ENCODE peak calls at places on chromosomes 5 and 9, in four cellular contexts. One of them, this sample, is unnamed.

GRCh38 chr9:99822096-99822595 is 461 bp downstream of the NR4A3 start:
- DNase-seq in testis: no peak
- DNase-seq in kidney: no peak
- DNase-seq in CD8-positive, alpha-beta T cell: no peak
- DNase-seq in this sample: no peak

GRCh38 chr5:66713998-66714397 is 117.8 kb downstream of the MAST4 start:
- DNase-seq in testis: no peak
- DNase-seq in kidney: no peak
- DNase-seq in CD8-positive, alpha-beta T cell: no peak
- DNase-seq in this sample: no peak

GRCh38 chr5:171562822-171563221 is 143.4 kb downstream of the FGF18 start:
- DNase-seq in testis: no peak
- DNase-seq in kidney: no peak
- DNase-seq in CD8-positive, alpha-beta T cell: no peak
- DNase-seq in this sample: no peak

GRCh38 chr9:3014164-3014563 is 170.3 kb upstream of the PUM3 start:
- DNase-seq in testis: no peak
- DNase-seq in kidney: no peak
- DNase-seq in CD8-positive, alpha-beta T cell: no peak
- DNase-seq in this sample: no peak

GRCh38 chr5:158746979-158747378 is 352.7 kb downstream of the EBF1 start:
- DNase-seq in testis: no peak
- DNase-seq in kidney: no peak
- DNase-seq in CD8-positive, alpha-beta T cell: no peak
- DNase-seq in this sample: no peak

GRCh38 chr5:150141544-150142188 is 14.0 kb downstream of the PDGFRB start:
- DNase-seq in testis: no peak
- DNase-seq in kidney: peak
- DNase-seq in CD8-positive, alpha-beta T cell: no peak
- DNase-seq in this sample: no peak

GRCh38 chr5:88287302-88287701 is 18.7 kb upstream of the TMEM161B start:
- DNase-seq in testis: no peak
- DNase-seq in kidney: no peak
- DNase-seq in CD8-positive, alpha-beta T cell: no peak
- DNase-seq in this sample: no peak

GRCh38 chr5:176965633-176966032 is 40.9 kb downstream of the UIMC1 start:
- DNase-seq in testis: no peak
- DNase-seq in kidney: no peak
- DNase-seq in CD8-positive, alpha-beta T cell: no peak
- DNase-seq in this sample: no peak

GRCh38 chr9:1429328-1429727 is 379.2 kb downstream of the DMRT2 start:
- DNase-seq in testis: peak
- DNase-seq in kidney: no peak
- DNase-seq in CD8-positive, alpha-beta T cell: no peak
- DNase-seq in this sample: no peak

GRCh38 chr9:75359638-75360037 is 271.3 kb downstream of the OSTF1 start:
- DNase-seq in testis: no peak
- DNase-seq in kidney: no peak
- DNase-seq in CD8-positive, alpha-beta T cell: no peak
- DNase-seq in this sample: no peak

GRCh38 chr9:21326526-21327139 is 8.6 kb downstream of the KLHL9 start:
- DNase-seq in testis: no peak
- DNase-seq in kidney: no peak
- DNase-seq in CD8-positive, alpha-beta T cell: no peak
- DNase-seq in this sample: no peak

GRCh38 chr5:136006767-136007251 is 22.0 kb upstream of the TGFBI start:
- DNase-seq in testis: no peak
- DNase-seq in kidney: no peak
- DNase-seq in CD8-positive, alpha-beta T cell: no peak
- DNase-seq in this sample: no peak

GRCh38 chr5:173256800-173257199 is 21.8 kb upstream of the NKX2-5 start:
- DNase-seq in testis: no peak
- DNase-seq in kidney: no peak
- DNase-seq in CD8-positive, alpha-beta T cell: no peak
- DNase-seq in this sample: no peak

GRCh38 chr5:153654444-153654843 is 164.0 kb downstream of the GRIA1 start:
- DNase-seq in testis: no peak
- DNase-seq in kidney: no peak
- DNase-seq in CD8-positive, alpha-beta T cell: no peak
- DNase-seq in this sample: no peak

GRCh38 chr5:176438959-176439757 is 9.0 kb upstream of the FAF2 start:
- DNase-seq in testis: no peak
- DNase-seq in kidney: no peak
- DNase-seq in CD8-positive, alpha-beta T cell: peak
- DNase-seq in this sample: no peak

GRCh38 chr5:172533399-172534228 is 79.3 kb upstream of the SH3PXD2B start:
- DNase-seq in testis: no peak
- DNase-seq in kidney: no peak
- DNase-seq in CD8-positive, alpha-beta T cell: peak
- DNase-seq in this sample: no peak

GRCh38 chr9:133059623-133060022 is 2.2 kb upstream of the CEL start:
- DNase-seq in testis: no peak
- DNase-seq in kidney: peak
- DNase-seq in CD8-positive, alpha-beta T cell: no peak
- DNase-seq in this sample: no peak

GRCh38 chr5:110909950-110910349 is 161.6 kb upstream of the TSLP start:
- DNase-seq in testis: no peak
- DNase-seq in kidney: no peak
- DNase-seq in CD8-positive, alpha-beta T cell: no peak
- DNase-seq in this sample: no peak

GRCh38 chr5:116495786-116496185 is 78.8 kb downstream of the SEMA6A start:
- DNase-seq in testis: no peak
- DNase-seq in kidney: no peak
- DNase-seq in CD8-positive, alpha-beta T cell: no peak
- DNase-seq in this sample: no peak

GRCh38 chr5:62029303-62029702 is 276.7 kb upstream of the KIF2A start:
- DNase-seq in testis: no peak
- DNase-seq in kidney: no peak
- DNase-seq in CD8-positive, alpha-beta T cell: no peak
- DNase-seq in this sample: no peak

GRCh38 chr9:128809036-128809599 is 9.2 kb upstream of the ENDOG start:
- DNase-seq in testis: no peak
- DNase-seq in kidney: no peak
- DNase-seq in CD8-positive, alpha-beta T cell: no peak
- DNase-seq in this sample: no peak

GRCh38 chr5:149317281-149318048 is 27.8 kb upstream of the GRPEL2 start:
- DNase-seq in testis: peak
- DNase-seq in kidney: no peak
- DNase-seq in CD8-positive, alpha-beta T cell: peak
- DNase-seq in this sample: no peak

GRCh38 chr5:148882332-148882731 is 55.9 kb downstream of the ADRB2 start:
- DNase-seq in testis: no peak
- DNase-seq in kidney: no peak
- DNase-seq in CD8-positive, alpha-beta T cell: no peak
- DNase-seq in this sample: no peak

GRCh38 chr5:10366310-10367297 is 13.1 kb downstream of the MARCHF6 start:
- DNase-seq in testis: peak
- DNase-seq in kidney: no peak
- DNase-seq in CD8-positive, alpha-beta T cell: no peak
- DNase-seq in this sample: no peak

GRCh38 chr5:103414598-103414997 is 148.0 kb downstream of the NUDT12 start:
- DNase-seq in testis: no peak
- DNase-seq in kidney: no peak
- DNase-seq in CD8-positive, alpha-beta T cell: no peak
- DNase-seq in this sample: no peak

GRCh38 chr5:170277953-170278352 is 19.6 kb downstream of the LCP2 start:
- DNase-seq in testis: no peak
- DNase-seq in kidney: no peak
- DNase-seq in CD8-positive, alpha-beta T cell: no peak
- DNase-seq in this sample: no peak

GRCh38 chr5:66788556-66788955 is 192.4 kb downstream of the MAST4 start:
- DNase-seq in testis: peak
- DNase-seq in kidney: no peak
- DNase-seq in CD8-positive, alpha-beta T cell: no peak
- DNase-seq in this sample: no peak

GRCh38 chr5:144195443-144195842 is 24.8 kb downstream of the KCTD16 start:
- DNase-seq in testis: no peak
- DNase-seq in kidney: no peak
- DNase-seq in CD8-positive, alpha-beta T cell: no peak
- DNase-seq in this sample: no peak

GRCh38 chr5:41263335-41263734 is 50.0 kb upstream of the C6 start:
- DNase-seq in testis: no peak
- DNase-seq in kidney: no peak
- DNase-seq in CD8-positive, alpha-beta T cell: no peak
- DNase-seq in this sample: no peak

GRCh38 chr5:111072949-111073682 is 1.6 kb downstream of the TSLP start:
- DNase-seq in testis: peak
- DNase-seq in kidney: peak
- DNase-seq in CD8-positive, alpha-beta T cell: peak
- DNase-seq in this sample: no peak

GRCh38 chr5:91848453-91848852 is 465.3 kb upstream of the ARRDC3 start:
- DNase-seq in testis: no peak
- DNase-seq in kidney: no peak
- DNase-seq in CD8-positive, alpha-beta T cell: no peak
- DNase-seq in this sample: no peak

GRCh38 chr5:96096724-96097123 is 135.1 kb upstream of the ELL2 start:
- DNase-seq in testis: no peak
- DNase-seq in kidney: no peak
- DNase-seq in CD8-positive, alpha-beta T cell: no peak
- DNase-seq in this sample: no peak

GRCh38 chr5:92652735-92653134 is 928.3 kb downstream of the NR2F1-AS1 start:
- DNase-seq in testis: no peak
- DNase-seq in kidney: no peak
- DNase-seq in CD8-positive, alpha-beta T cell: no peak
- DNase-seq in this sample: no peak

GRCh38 chr5:95778713-95779426 is 43.7 kb downstream of the GLRX start:
- DNase-seq in testis: no peak
- DNase-seq in kidney: no peak
- DNase-seq in CD8-positive, alpha-beta T cell: no peak
- DNase-seq in this sample: no peak

GRCh38 chr5:94645053-94645452 is 26.6 kb downstream of the SLF1 start:
- DNase-seq in testis: no peak
- DNase-seq in kidney: no peak
- DNase-seq in CD8-positive, alpha-beta T cell: no peak
- DNase-seq in this sample: no peak

GRCh38 chr5:14322437-14323187 is 179.5 kb downstream of the TRIO start:
- DNase-seq in testis: no peak
- DNase-seq in kidney: no peak
- DNase-seq in CD8-positive, alpha-beta T cell: no peak
- DNase-seq in this sample: no peak

GRCh38 chr5:14323466-14323865 is 180.3 kb downstream of the TRIO start:
- DNase-seq in testis: no peak
- DNase-seq in kidney: no peak
- DNase-seq in CD8-positive, alpha-beta T cell: no peak
- DNase-seq in this sample: no peak

GRCh38 chr5:14325369-14325768 is 182.2 kb downstream of the TRIO start:
- DNase-seq in testis: no peak
- DNase-seq in kidney: no peak
- DNase-seq in CD8-positive, alpha-beta T cell: no peak
- DNase-seq in this sample: no peak

GRCh38 chr5:14319102-14319501 is 176.0 kb downstream of the TRIO start:
- DNase-seq in testis: no peak
- DNase-seq in kidney: no peak
- DNase-seq in CD8-positive, alpha-beta T cell: no peak
- DNase-seq in this sample: no peak

DNA sequence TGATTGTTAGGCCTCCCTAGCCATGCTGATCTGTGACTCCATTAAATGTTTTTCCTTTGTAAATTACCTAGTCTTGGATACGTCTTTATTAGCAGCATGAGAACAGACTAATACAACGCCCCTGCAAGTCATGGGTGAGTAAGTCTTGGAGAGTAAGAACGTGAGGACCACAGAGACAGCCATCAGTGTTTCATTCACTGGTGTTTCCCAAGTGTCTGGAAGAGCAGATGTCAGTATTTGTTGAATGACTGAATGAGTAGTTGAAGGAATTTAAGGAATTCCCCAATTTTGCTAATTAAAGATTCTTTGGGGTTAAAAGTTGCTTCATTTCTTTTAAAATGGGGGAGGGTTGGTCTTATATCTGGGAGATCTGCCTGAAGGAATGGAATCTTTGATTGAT is 178.8 kb downstream of the TRIO start:
- DNase-seq in testis: no peak
- DNase-seq in kidney: no peak
- DNase-seq in CD8-positive, alpha-beta T cell: no peak
- DNase-seq in this sample: no peak
- H3K27ac ChIP-seq in testis: no peak
- H3K27ac ChIP-seq in kidney: no peak
- H3K27ac ChIP-seq in CD8-positive, alpha-beta T cell: no peak
- H3K27ac ChIP-seq in this sample: no peak

DNA sequence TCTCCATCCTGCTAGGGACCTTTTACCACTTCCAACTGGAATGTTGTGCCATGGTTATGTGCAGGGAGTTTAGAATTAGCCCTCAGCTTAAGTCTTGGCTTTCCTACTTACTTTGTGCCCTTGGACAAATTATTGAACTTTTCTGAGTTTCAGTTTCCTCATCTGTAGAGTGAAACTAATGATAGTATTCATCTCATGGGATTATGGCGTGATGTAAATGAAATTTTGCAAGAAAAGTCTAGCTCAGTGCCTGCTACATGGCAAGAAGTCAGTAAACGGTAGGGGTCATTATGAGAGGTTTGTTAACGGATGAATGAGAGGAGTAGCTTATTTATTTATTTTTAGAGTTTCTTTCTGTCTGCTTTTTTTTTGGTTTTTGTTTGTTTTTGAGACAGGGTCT is 1.8 kb downstream of the MVB12B start:
- DNase-seq in testis: no peak
- DNase-seq in kidney: no peak
- DNase-seq in CD8-positive, alpha-beta T cell: no peak
- DNase-seq in this sample: no peak
- H3K27ac ChIP-seq in testis: peak
- H3K27ac ChIP-seq in kidney: no peak
- H3K27ac ChIP-seq in CD8-positive, alpha-beta T cell: no peak
- H3K27ac ChIP-seq in this sample: peak

DNA sequence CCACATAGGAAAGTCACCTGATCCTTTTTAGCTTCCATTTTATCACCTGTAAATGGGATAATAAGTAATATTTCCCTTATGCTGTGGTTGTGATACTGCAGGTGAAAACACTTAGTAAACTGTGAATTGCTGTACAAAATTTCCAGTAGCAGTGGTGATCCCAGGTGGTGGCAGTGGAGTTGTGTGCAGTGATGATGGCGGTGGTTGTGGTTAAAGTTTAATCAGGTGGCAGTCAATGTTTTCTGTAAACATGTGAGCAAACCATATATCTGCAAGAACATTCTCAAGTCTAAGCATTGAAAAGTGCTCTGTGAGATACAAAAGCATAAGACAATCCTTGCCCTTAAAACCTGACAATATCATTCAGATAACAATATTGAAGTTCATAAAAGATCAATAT is 480.2 kb downstream of the RASEF start:
- DNase-seq in testis: no peak
- DNase-seq in kidney: no peak
- DNase-seq in CD8-positive, alpha-beta T cell: no peak
- DNase-seq in this sample: no peak
- H3K27ac ChIP-seq in testis: no peak
- H3K27ac ChIP-seq in kidney: no peak
- H3K27ac ChIP-seq in CD8-positive, alpha-beta T cell: no peak
- H3K27ac ChIP-seq in this sample: no peak

DNA sequence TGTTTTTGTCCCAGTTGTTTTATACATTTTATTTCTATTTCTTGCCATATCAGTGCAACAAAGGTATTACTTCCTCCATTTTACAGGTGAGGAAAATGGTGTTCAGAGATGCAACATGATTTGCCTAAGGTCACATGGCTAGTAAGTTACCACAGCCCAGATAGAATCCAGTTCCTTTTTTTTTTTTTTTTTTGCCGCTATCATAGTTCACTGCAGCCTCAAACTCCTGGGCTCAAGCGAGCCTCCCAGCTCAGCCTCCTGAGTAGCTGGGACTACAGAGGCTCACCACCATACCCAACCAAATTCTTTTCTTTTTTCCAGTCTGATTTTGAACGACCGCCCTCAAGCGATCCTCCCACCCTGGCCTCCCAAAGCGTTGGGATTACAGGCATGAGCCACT is 480 bp upstream of the CCDC69 start:
- DNase-seq in testis: no peak
- DNase-seq in kidney: no peak
- DNase-seq in CD8-positive, alpha-beta T cell: no peak
- DNase-seq in this sample: no peak
- H3K27ac ChIP-seq in testis: peak
- H3K27ac ChIP-seq in kidney: no peak
- H3K27ac ChIP-seq in CD8-positive, alpha-beta T cell: peak
- H3K27ac ChIP-seq in this sample: no peak